ENCODE peak calls at places on chromosomes 4 and X, in nine cellular contexts. E is effector memory CD4-positive, alpha-beta T cell; V is islet precursor cell; G is naive thymus-derived CD8-positive, alpha-beta T cell; I is astrocyte of the spinal cord; T is aorta; R is D341Med; K is EH; F is EL. P is an unnamed sample.

GRCh38 chrX:22081475-22082092 is 49.5 kb downstream of the PHEX start:
- DNase-seq in E (peak), V (peak), G (peak), I (peak), T (peak), R (peak), K (peak), F (peak), P (peak)

GRCh38 chr4:145012841-145013240 is 85.2 kb downstream of the ANAPC10 start:
- DNase-seq in E (no peak), V (no peak), G (no peak), I (peak), T (no peak), R (no peak), K (peak), F (peak), P (no peak)

GRCh38 chrX:353566-354535 is 32.9 kb downstream of the PPP2R3B start:
- DNase-seq in E (no peak), V (no peak), G (no peak), I (no peak), T (peak), R (no peak), K (no peak), F (no peak), P (no peak)

GRCh38 chrX:41302293-41302868 is 31.6 kb upstream of the DDX3X start:
- DNase-seq in E (no peak), V (peak), G (no peak), I (no peak), T (no peak), R (no peak), K (peak), F (peak), P (no peak)

GRCh38 chr4:189046642-189047041 is 894.0 kb upstream of the FRG1 start:
- DNase-seq in E (no peak), V (no peak), G (no peak), I (peak), T (no peak), R (no peak), K (no peak), F (no peak), P (no peak)

GRCh38 chr4:54487491-54487890 is 170.3 kb upstream of the KIT start:
- DNase-seq in E (no peak), V (no peak), G (no peak), I (peak), T (no peak), R (no peak), K (peak), F (peak), P (no peak)

GRCh38 chr4:58050439-58050838 is 940.3 kb upstream of the IGFBP7 start:
- DNase-seq in E (no peak), V (no peak), G (no peak), I (no peak), T (no peak), R (no peak), K (no peak), F (no peak), P (no peak)

GRCh38 chr4:8366601-8367000 is 73.9 kb downstream of the ACOX3 start:
- DNase-seq in E (no peak), V (no peak), G (peak), I (no peak), T (peak), R (no peak), K (no peak), F (no peak), P (no peak)

GRCh38 chr4:123481034-123481433 is 84.4 kb downstream of the SPRY1 start:
- DNase-seq in E (no peak), V (peak), G (no peak), I (peak), T (no peak), R (no peak), K (peak), F (peak), P (no peak)

GRCh38 chr4:121711263-121712000 is 14.7 kb upstream of the ANXA5 start:
- DNase-seq in E (no peak), V (peak), G (no peak), I (peak), T (peak), R (peak), K (peak), F (peak), P (no peak)

GRCh38 chr4:87532907-87533306 is 3.7 kb upstream of the SPARCL1 start:
- DNase-seq in E (no peak), V (no peak), G (no peak), I (no peak), T (no peak), R (no peak), K (no peak), F (no peak), P (no peak)

GRCh38 chr4:20262221-20262620 is 10.5 kb downstream of the SLIT2 start:
- DNase-seq in E (no peak), V (no peak), G (no peak), I (no peak), T (no peak), R (no peak), K (no peak), F (no peak), P (no peak)

GRCh38 chr4:102027961-102028360 is 237.4 kb downstream of the BANK1 start:
- DNase-seq in E (no peak), V (no peak), G (no peak), I (no peak), T (no peak), R (no peak), K (no peak), F (no peak), P (no peak)

GRCh38 chr4:56786955-56787354 is 34.5 kb downstream of the SPINK2 start:
- DNase-seq in E (no peak), V (peak), G (no peak), I (peak), T (no peak), R (peak), K (peak), F (peak), P (no peak)

GRCh38 chrX:2391869-2392606 is 108.7 kb downstream of the DHRSX start:
- DNase-seq in E (no peak), V (peak), G (no peak), I (peak), T (no peak), R (no peak), K (peak), F (peak), P (no peak)

GRCh38 chr4:127210877-127211276 is 421.9 kb upstream of the INTU start:
- DNase-seq in E (no peak), V (no peak), G (no peak), I (no peak), T (no peak), R (no peak), K (no peak), F (no peak), P (no peak)

GRCh38 chr4:10032625-10033024 is 11.3 kb upstream of the SLC2A9 start:
- DNase-seq in E (no peak), V (no peak), G (no peak), I (no peak), T (no peak), R (no peak), K (peak), F (peak), P (no peak)

GRCh38 chrX:134999469-134999868 is 8.7 kb downstream of the SMIM10 start:
- DNase-seq in E (no peak), V (no peak), G (no peak), I (peak), T (no peak), R (peak), K (peak), F (peak), P (peak)

GRCh38 chrX:8897259-8897658 is 96.1 kb upstream of the FAM9A start:
- DNase-seq in E (no peak), V (no peak), G (no peak), I (no peak), T (no peak), R (no peak), K (no peak), F (peak), P (no peak)

GRCh38 chr4:792729-793108 is 33.2 kb downstream of the CPLX1 start:
- DNase-seq in E (peak), V (peak), G (no peak), I (no peak), T (peak), R (no peak), K (no peak), F (no peak), P (no peak)

GRCh38 chr4:63580796-63581475 is 828.3 kb downstream of the TECRL start:
- DNase-seq in E (no peak), V (no peak), G (no peak), I (no peak), T (no peak), R (no peak), K (no peak), F (no peak), P (no peak)

GRCh38 chr4:53905935-53906377 is 158.4 kb downstream of the CHIC2 start:
- DNase-seq in E (no peak), V (peak), G (no peak), I (peak), T (no peak), R (no peak), K (peak), F (peak), P (no peak)

GRCh38 chr4:80307183-80307735 is 28.3 kb upstream of the CFAP299 start:
- DNase-seq in E (no peak), V (no peak), G (no peak), I (peak), T (no peak), R (no peak), K (peak), F (peak), P (no peak)